ENCODE peak calls at places on chromosomes 1 and 21, in four cellular contexts. One of them, this sample, is unnamed.

GRCh38 chr1:203556047-203556851 is 62.3 kb downstream of the OPTC start:
- DNase-seq in Karpas-422: no peak
- DNase-seq in A549: no peak
- DNase-seq in adrenal gland: no peak
- DNase-seq in this sample: no peak

GRCh38 chr1:234611153-234611798 is 1.3 kb upstream of the IRF2BP2 start:
- DNase-seq in Karpas-422: peak; percentile 67
- DNase-seq in A549: peak; percentile 71
- DNase-seq in adrenal gland: no peak
- DNase-seq in this sample: no peak

GRCh38 chr1:227434808-227435207 is 116.5 kb upstream of the CDC42BPA start:
- DNase-seq in Karpas-422: no peak
- DNase-seq in A549: no peak
- DNase-seq in adrenal gland: no peak
- DNase-seq in this sample: no peak

GRCh38 chr1:83959824-83960441 is 39.0 kb downstream of the TTLL7 start:
- DNase-seq in Karpas-422: no peak
- DNase-seq in A549: no peak
- DNase-seq in adrenal gland: no peak
- DNase-seq in this sample: no peak

GRCh38 chr21:28310711-28311110 is 682.0 kb downstream of the LTN1 start:
- DNase-seq in Karpas-422: no peak
- DNase-seq in A549: no peak
- DNase-seq in adrenal gland: no peak
- DNase-seq in this sample: no peak

GRCh38 chr1:204564835-204565234 is 48.6 kb downstream of the MDM4 start:
- DNase-seq in Karpas-422: peak; percentile 72
- DNase-seq in A549: no peak
- DNase-seq in adrenal gland: no peak
- DNase-seq in this sample: no peak

GRCh38 chr1:242788771-242789170 is 264.3 kb upstream of the PLD5 start:
- DNase-seq in Karpas-422: no peak
- DNase-seq in A549: no peak
- DNase-seq in adrenal gland: no peak
- DNase-seq in this sample: no peak

GRCh38 chr1:21012937-21013336 is 163.8 kb downstream of the EIF4G3 start:
- DNase-seq in Karpas-422: no peak
- DNase-seq in A549: no peak
- DNase-seq in adrenal gland: no peak
- DNase-seq in this sample: no peak

GRCh38 chr1:21659099-21659923 is 9.8 kb downstream of the RAP1GAP start:
- DNase-seq in Karpas-422: peak; percentile 92
- DNase-seq in A549: peak; percentile 63
- DNase-seq in adrenal gland: peak; percentile 89
- DNase-seq in this sample: peak; percentile 82

GRCh38 chr1:171833091-171833822 is 8.0 kb upstream of the DNM3 start:
- DNase-seq in Karpas-422: no peak
- DNase-seq in A549: no peak
- DNase-seq in adrenal gland: no peak
- DNase-seq in this sample: no peak

GRCh38 chr1:58107943-58108342 is 438.6 kb downstream of the OMA1 start:
- DNase-seq in Karpas-422: no peak
- DNase-seq in A549: no peak
- DNase-seq in adrenal gland: no peak
- DNase-seq in this sample: no peak

GRCh38 chr1:39006726-39007645 is 15.9 kb downstream of the AKIRIN1 start:
- DNase-seq in Karpas-422: no peak
- DNase-seq in A549: no peak
- DNase-seq in adrenal gland: no peak
- DNase-seq in this sample: no peak

GRCh38 chr1:54836594-54836993 is 35.5 kb upstream of the TTC22 start:
- DNase-seq in Karpas-422: no peak
- DNase-seq in A549: no peak
- DNase-seq in adrenal gland: no peak
- DNase-seq in this sample: no peak

GRCh38 chr1:161782886-161783285 is 16.8 kb downstream of the ATF6 start:
- DNase-seq in Karpas-422: no peak
- DNase-seq in A549: no peak
- DNase-seq in adrenal gland: no peak
- DNase-seq in this sample: no peak

GRCh38 chr1:153921080-153921802 is 1.5 kb downstream of the GATAD2B start:
- DNase-seq in Karpas-422: no peak
- DNase-seq in A549: no peak
- DNase-seq in adrenal gland: no peak
- DNase-seq in this sample: no peak

GRCh38 chr1:226438007-226438406 is 30.1 kb upstream of the PARP1 start:
- DNase-seq in Karpas-422: peak; percentile 66
- DNase-seq in A549: no peak
- DNase-seq in adrenal gland: no peak
- DNase-seq in this sample: no peak

GRCh38 chr1:63731117-63732043 is 42.4 kb upstream of the ROR1 start:
- DNase-seq in Karpas-422: no peak
- DNase-seq in A549: peak; percentile 76
- DNase-seq in adrenal gland: peak; percentile 4
- DNase-seq in this sample: no peak

GRCh38 chr1:233094691-233095090 is 144.3 kb downstream of the NTPCR start:
- DNase-seq in Karpas-422: no peak
- DNase-seq in A549: no peak
- DNase-seq in adrenal gland: no peak
- DNase-seq in this sample: no peak

GRCh38 chr1:2180297-2181245 is 14.0 kb downstream of the FAAP20 start:
- DNase-seq in Karpas-422: no peak
- DNase-seq in A549: no peak
- DNase-seq in adrenal gland: no peak
- DNase-seq in this sample: no peak

GRCh38 chr1:46301406-46302090 is 1.9 kb downstream of the LRRC41 start:
- DNase-seq in Karpas-422: peak; percentile 70
- DNase-seq in A549: no peak
- DNase-seq in adrenal gland: peak; percentile 52
- DNase-seq in this sample: peak; percentile 36

GRCh38 chr1:7869136-7869905 is 16.5 kb upstream of the UTS2 start:
- DNase-seq in Karpas-422: no peak
- DNase-seq in A549: no peak
- DNase-seq in adrenal gland: peak; percentile 67
- DNase-seq in this sample: no peak

GRCh38 chr1:46244656-46245371 is 2.7 kb upstream of the RAD54L start:
- DNase-seq in Karpas-422: peak; percentile 91
- DNase-seq in A549: peak; percentile 47
- DNase-seq in adrenal gland: peak; percentile 8
- DNase-seq in this sample: no peak

GRCh38 chr1:32619701-32620485 is 30.5 kb downstream of the ZBTB8OS start:
- DNase-seq in Karpas-422: no peak
- DNase-seq in A549: no peak
- DNase-seq in adrenal gland: no peak
- DNase-seq in this sample: no peak

GRCh38 chr1:27488523-27489138 is 1.3 kb downstream of the WASF2 start:
- DNase-seq in Karpas-422: peak; percentile 64
- DNase-seq in A549: no peak
- DNase-seq in adrenal gland: no peak
- DNase-seq in this sample: no peak

GRCh38 chr21:39637971-39638628 is 25.4 kb downstream of the B3GALT5 start:
- DNase-seq in Karpas-422: no peak
- DNase-seq in A549: no peak
- DNase-seq in adrenal gland: no peak
- DNase-seq in this sample: no peak

GRCh38 chr1:206514821-206515387 is 7.6 kb downstream of the RASSF5 start:
- DNase-seq in Karpas-422: no peak
- DNase-seq in A549: no peak
- DNase-seq in adrenal gland: peak; percentile 47
- DNase-seq in this sample: no peak

GRCh38 chr1:196002906-196003305 is 605.3 kb downstream of the KCNT2 start:
- DNase-seq in Karpas-422: no peak
- DNase-seq in A549: no peak
- DNase-seq in adrenal gland: no peak
- DNase-seq in this sample: no peak

GRCh38 chr1:224245188-224245587 is 62.1 kb downstream of the DEGS1 start:
- DNase-seq in Karpas-422: peak; percentile 46
- DNase-seq in A549: no peak
- DNase-seq in adrenal gland: peak; percentile 82
- DNase-seq in this sample: peak; percentile 64

This sample was measured in body of pancreas.